ENCODE peak calls at places on chromosomes 5 and 9, in six cellular contexts. One of them, this sample, is unnamed.

GRCh38 chr5:78549043-78549442 is 99.5 kb downstream of the LHFPL2 start:
- DNase-seq in bronchial epithelial cell: no peak
- DNase-seq in H54: no peak
- DNase-seq in mesendoderm: no peak
- DNase-seq in fibroblast of pulmonary artery: peak
- DNase-seq in naive thymus-derived CD8-positive, alpha-beta T cell: no peak
- DNase-seq in this sample: no peak

GRCh38 chr9:13787234-13787833 is 507.8 kb upstream of the MPDZ start:
- DNase-seq in naive thymus-derived CD8-positive, alpha-beta T cell: no peak
- DNase-seq in mesendoderm: no peak
- DNase-seq in fibroblast of pulmonary artery: peak
- DNase-seq in H54: no peak
- DNase-seq in bronchial epithelial cell: no peak
- DNase-seq in this sample: no peak

GRCh38 chr5:36646507-36647023 is 40.2 kb downstream of the SLC1A3 start:
- DNase-seq in mesendoderm: no peak
- DNase-seq in bronchial epithelial cell: no peak
- DNase-seq in naive thymus-derived CD8-positive, alpha-beta T cell: no peak
- DNase-seq in fibroblast of pulmonary artery: no peak
- DNase-seq in H54: no peak
- DNase-seq in this sample: peak

GRCh38 chr5:123371575-123372179 is 51.5 kb downstream of the CEP120 start:
- DNase-seq in mesendoderm: peak
- DNase-seq in naive thymus-derived CD8-positive, alpha-beta T cell: no peak
- DNase-seq in bronchial epithelial cell: peak
- DNase-seq in H54: peak
- DNase-seq in fibroblast of pulmonary artery: peak
- DNase-seq in this sample: peak

GRCh38 chr5:57842376-57843015 is 359.9 kb upstream of the ACTBL2 start:
- DNase-seq in naive thymus-derived CD8-positive, alpha-beta T cell: no peak
- DNase-seq in H54: no peak
- DNase-seq in mesendoderm: no peak
- DNase-seq in bronchial epithelial cell: peak
- DNase-seq in fibroblast of pulmonary artery: no peak
- DNase-seq in this sample: no peak

GRCh38 chr5:169164481-169164925 is 136.4 kb downstream of the SLIT3 start:
- DNase-seq in bronchial epithelial cell: peak
- DNase-seq in H54: peak
- DNase-seq in fibroblast of pulmonary artery: peak
- DNase-seq in naive thymus-derived CD8-positive, alpha-beta T cell: no peak
- DNase-seq in mesendoderm: peak
- DNase-seq in this sample: peak

GRCh38 chr9:130150779-130151381 is 21.3 kb upstream of the NCS1 start:
- DNase-seq in fibroblast of pulmonary artery: no peak
- DNase-seq in H54: no peak
- DNase-seq in mesendoderm: peak
- DNase-seq in naive thymus-derived CD8-positive, alpha-beta T cell: no peak
- DNase-seq in bronchial epithelial cell: peak
- DNase-seq in this sample: peak

GRCh38 chr5:76426391-76426802 is 23.3 kb downstream of the IQGAP2 start:
- DNase-seq in mesendoderm: peak
- DNase-seq in bronchial epithelial cell: no peak
- DNase-seq in naive thymus-derived CD8-positive, alpha-beta T cell: no peak
- DNase-seq in H54: no peak
- DNase-seq in fibroblast of pulmonary artery: no peak
- DNase-seq in this sample: no peak

GRCh38 chr5:154308457-154309360 is 118.2 kb downstream of the GALNT10 start:
- DNase-seq in H54: peak
- DNase-seq in naive thymus-derived CD8-positive, alpha-beta T cell: no peak
- DNase-seq in bronchial epithelial cell: peak
- DNase-seq in mesendoderm: no peak
- DNase-seq in fibroblast of pulmonary artery: peak
- DNase-seq in this sample: no peak

GRCh38 chr9:109861499-109861898 is 81.5 kb downstream of the PALM2AKAP2 start:
- DNase-seq in mesendoderm: no peak
- DNase-seq in H54: no peak
- DNase-seq in bronchial epithelial cell: no peak
- DNase-seq in naive thymus-derived CD8-positive, alpha-beta T cell: no peak
- DNase-seq in fibroblast of pulmonary artery: peak
- DNase-seq in this sample: no peak

GRCh38 chr5:142680605-142681259 is 5.2 kb downstream of the FGF1 start:
- DNase-seq in fibroblast of pulmonary artery: peak
- DNase-seq in mesendoderm: peak
- DNase-seq in bronchial epithelial cell: peak
- DNase-seq in H54: peak
- DNase-seq in naive thymus-derived CD8-positive, alpha-beta T cell: no peak
- DNase-seq in this sample: peak

GRCh38 chr9:107337676-107338590 is 54.9 kb downstream of the RAD23B start:
- DNase-seq in fibroblast of pulmonary artery: no peak
- DNase-seq in bronchial epithelial cell: no peak
- DNase-seq in naive thymus-derived CD8-positive, alpha-beta T cell: no peak
- DNase-seq in H54: no peak
- DNase-seq in mesendoderm: no peak
- DNase-seq in this sample: peak

GRCh38 chr9:92278117-92278516 is 15.4 kb downstream of the IARS1 start:
- DNase-seq in H54: no peak
- DNase-seq in mesendoderm: no peak
- DNase-seq in naive thymus-derived CD8-positive, alpha-beta T cell: no peak
- DNase-seq in bronchial epithelial cell: no peak
- DNase-seq in fibroblast of pulmonary artery: no peak
- DNase-seq in this sample: no peak

GRCh38 chr5:154302181-154302580 is 111.6 kb downstream of the GALNT10 start:
- DNase-seq in H54: no peak
- DNase-seq in fibroblast of pulmonary artery: peak
- DNase-seq in mesendoderm: no peak
- DNase-seq in bronchial epithelial cell: no peak
- DNase-seq in naive thymus-derived CD8-positive, alpha-beta T cell: no peak
- DNase-seq in this sample: peak

GRCh38 chr5:68762201-68762600 is 331.6 kb upstream of the SLC30A5 start:
- DNase-seq in bronchial epithelial cell: peak
- DNase-seq in mesendoderm: no peak
- DNase-seq in fibroblast of pulmonary artery: no peak
- DNase-seq in naive thymus-derived CD8-positive, alpha-beta T cell: no peak
- DNase-seq in H54: no peak
- DNase-seq in this sample: peak

GRCh38 chr5:55691265-55692105 is 20.6 kb downstream of the SLC38A9 start:
- DNase-seq in bronchial epithelial cell: peak
- DNase-seq in H54: no peak
- DNase-seq in fibroblast of pulmonary artery: peak
- DNase-seq in naive thymus-derived CD8-positive, alpha-beta T cell: no peak
- DNase-seq in mesendoderm: peak
- DNase-seq in this sample: peak

GRCh38 chr5:126007841-126008240 is 415.4 kb upstream of the GRAMD2B start:
- DNase-seq in naive thymus-derived CD8-positive, alpha-beta T cell: no peak
- DNase-seq in mesendoderm: no peak
- DNase-seq in fibroblast of pulmonary artery: peak
- DNase-seq in bronchial epithelial cell: peak
- DNase-seq in H54: no peak
- DNase-seq in this sample: peak

GRCh38 chr5:123365163-123365562 is 58.0 kb downstream of the CEP120 start:
- DNase-seq in naive thymus-derived CD8-positive, alpha-beta T cell: no peak
- DNase-seq in H54: no peak
- DNase-seq in fibroblast of pulmonary artery: peak
- DNase-seq in mesendoderm: no peak
- DNase-seq in bronchial epithelial cell: no peak
- DNase-seq in this sample: no peak

GRCh38 chr5:170843870-170844269 is 17.9 kb upstream of the RANBP17 start:
- DNase-seq in naive thymus-derived CD8-positive, alpha-beta T cell: no peak
- DNase-seq in bronchial epithelial cell: no peak
- DNase-seq in H54: no peak
- DNase-seq in fibroblast of pulmonary artery: no peak
- DNase-seq in mesendoderm: no peak
- DNase-seq in this sample: no peak

GRCh38 chr5:6900828-6901227 is 187.6 kb downstream of the TENT4A start:
- DNase-seq in mesendoderm: no peak
- DNase-seq in bronchial epithelial cell: no peak
- DNase-seq in fibroblast of pulmonary artery: no peak
- DNase-seq in H54: no peak
- DNase-seq in naive thymus-derived CD8-positive, alpha-beta T cell: no peak
- DNase-seq in this sample: peak

GRCh38 chr9:32589083-32589713 is 16.2 kb upstream of the NDUFB6 start:
- DNase-seq in naive thymus-derived CD8-positive, alpha-beta T cell: no peak
- DNase-seq in fibroblast of pulmonary artery: peak
- DNase-seq in H54: no peak
- DNase-seq in bronchial epithelial cell: peak
- DNase-seq in mesendoderm: peak
- DNase-seq in this sample: peak

GRCh38 chr9:33159760-33160127 is 7.4 kb downstream of the B4GALT1 start:
- DNase-seq in mesendoderm: no peak
- DNase-seq in fibroblast of pulmonary artery: peak
- DNase-seq in H54: no peak
- DNase-seq in naive thymus-derived CD8-positive, alpha-beta T cell: peak
- DNase-seq in bronchial epithelial cell: peak
- DNase-seq in this sample: peak

GRCh38 chr5:81756016-81756415 is 5.1 kb upstream of the SSBP2 start:
- DNase-seq in naive thymus-derived CD8-positive, alpha-beta T cell: no peak
- DNase-seq in H54: no peak
- DNase-seq in mesendoderm: no peak
- DNase-seq in bronchial epithelial cell: no peak
- DNase-seq in fibroblast of pulmonary artery: peak
- DNase-seq in this sample: no peak

GRCh38 chr9:8852301-8852864 is 1052.8 kb upstream of the DMAC1 start:
- DNase-seq in fibroblast of pulmonary artery: no peak
- DNase-seq in naive thymus-derived CD8-positive, alpha-beta T cell: no peak
- DNase-seq in bronchial epithelial cell: no peak
- DNase-seq in H54: no peak
- DNase-seq in mesendoderm: no peak
- DNase-seq in this sample: no peak

GRCh38 chr5:111374380-111374779 is 138.0 kb downstream of the STARD4 start:
- DNase-seq in fibroblast of pulmonary artery: no peak
- DNase-seq in H54: no peak
- DNase-seq in naive thymus-derived CD8-positive, alpha-beta T cell: no peak
- DNase-seq in mesendoderm: no peak
- DNase-seq in bronchial epithelial cell: no peak
- DNase-seq in this sample: no peak

GRCh38 chr5:65021527-65022226 is 252.9 kb downstream of the CWC27 start:
- DNase-seq in bronchial epithelial cell: no peak
- DNase-seq in naive thymus-derived CD8-positive, alpha-beta T cell: no peak
- DNase-seq in fibroblast of pulmonary artery: no peak
- DNase-seq in H54: no peak
- DNase-seq in mesendoderm: peak
- DNase-seq in this sample: no peak

GRCh38 chr9:130991227-130992058 is 17.5 kb upstream of the LAMC3 start:
- DNase-seq in H54: no peak
- DNase-seq in naive thymus-derived CD8-positive, alpha-beta T cell: no peak
- DNase-seq in bronchial epithelial cell: no peak
- DNase-seq in mesendoderm: peak
- DNase-seq in fibroblast of pulmonary artery: no peak
- DNase-seq in this sample: no peak

GRCh38 chr9:114230068-114230467 is 74.7 kb downstream of the COL27A1 start:
- DNase-seq in mesendoderm: no peak
- DNase-seq in fibroblast of pulmonary artery: no peak
- DNase-seq in H54: no peak
- DNase-seq in bronchial epithelial cell: no peak
- DNase-seq in naive thymus-derived CD8-positive, alpha-beta T cell: no peak
- DNase-seq in this sample: no peak

GRCh38 chr5:67246108-67246507 is 49.5 kb upstream of the CD180 start:
- DNase-seq in mesendoderm: peak
- DNase-seq in naive thymus-derived CD8-positive, alpha-beta T cell: peak
- DNase-seq in H54: no peak
- DNase-seq in bronchial epithelial cell: peak
- DNase-seq in fibroblast of pulmonary artery: peak
- DNase-seq in this sample: peak

GRCh38 chr9:112489876-112490661 is 3.4 kb downstream of the KIAA1958 start:
- DNase-seq in bronchial epithelial cell: no peak
- DNase-seq in fibroblast of pulmonary artery: no peak
- DNase-seq in H54: no peak
- DNase-seq in mesendoderm: peak
- DNase-seq in naive thymus-derived CD8-positive, alpha-beta T cell: no peak
- DNase-seq in this sample: peak

GRCh38 chr5:152271420-152271819 is 133.7 kb downstream of the NMUR2 start:
- DNase-seq in naive thymus-derived CD8-positive, alpha-beta T cell: no peak
- DNase-seq in fibroblast of pulmonary artery: peak
- DNase-seq in bronchial epithelial cell: peak
- DNase-seq in mesendoderm: peak
- DNase-seq in H54: peak
- DNase-seq in this sample: peak

This sample was measured in renal cortical epithelial cell.